ENCODE peak calls at places on chromosomes 4 and X, in nine cellular contexts. C is heart right ventricle; K is CD8-positive, alpha-beta T cell; T is IMR-90; W is MM.1S; Q is lower lobe of right lung; Z is tibial nerve; N is left ventricle myocardium inferior; A is stomach. M is an unnamed sample.

GRCh38 chrX:63128509-63128908 is 222.6 kb downstream of the SPIN4 start:
- DNase-seq in C (no peak), K (no peak), T (peak), W (peak), Q (no peak), Z (no peak), N (no peak), A (no peak), M (peak)

GRCh38 chr4:154560824-154561231 is 2.0 kb upstream of the FGB start:
- DNase-seq in C (no peak), K (no peak), T (peak), W (no peak), Q (no peak), Z (no peak), N (no peak), A (no peak), M (no peak)

GRCh38 chr4:52852696-52853095 is 9.4 kb upstream of the RASL11B start:
- DNase-seq in C (no peak), K (no peak), T (no peak), W (no peak), Q (no peak), Z (no peak), N (no peak), A (no peak), M (no peak)

GRCh38 chrX:119303137-119303536 is 67.1 kb downstream of the PGRMC1 start:
- DNase-seq in C (no peak), K (no peak), T (no peak), W (no peak), Q (no peak), Z (no peak), N (no peak), A (no peak), M (no peak)

GRCh38 chrX:76366972-76367371 is 60.5 kb upstream of the MAGEE1 start:
- DNase-seq in C (no peak), K (no peak), T (no peak), W (no peak), Q (no peak), Z (no peak), N (no peak), A (no peak), M (no peak)

GRCh38 chrX:13702390-13702789 is 13.5 kb downstream of the RAB9A start:
- DNase-seq in C (no peak), K (no peak), T (no peak), W (no peak), Q (no peak), Z (no peak), N (no peak), A (no peak), M (no peak)

GRCh38 chrX:104318330-104319009 is 63.7 kb upstream of the ESX1 start:
- DNase-seq in C (no peak), K (no peak), T (peak), W (no peak), Q (no peak), Z (no peak), N (no peak), A (peak), M (no peak)

GRCh38 chrX:15293471-15293870 is 22.0 kb downstream of the ASB11 start:
- DNase-seq in C (no peak), K (no peak), T (no peak), W (no peak), Q (no peak), Z (no peak), N (no peak), A (no peak), M (no peak)

GRCh38 chrX:23784487-23785301 is 1.7 kb downstream of the SAT1 start:
- DNase-seq in C (no peak), K (no peak), T (peak), W (no peak), Q (no peak), Z (no peak), N (no peak), A (no peak), M (no peak)

GRCh38 chrX:45743906-45744625 is 543.4 kb upstream of the DIPK2B start:
- DNase-seq in C (no peak), K (no peak), T (no peak), W (no peak), Q (no peak), Z (no peak), N (no peak), A (no peak), M (no peak)

GRCh38 chr4:7255996-7256395 is 63.7 kb downstream of the SORCS2 start:
- DNase-seq in C (no peak), K (no peak), T (no peak), W (no peak), Q (no peak), Z (no peak), N (no peak), A (no peak), M (no peak)
- H3K4me3 ChIP-seq in C (no peak), K (no peak), T (no peak), W (no peak), Q (no peak), Z (no peak), N (no peak), A (no peak), M (no peak)

GRCh38 chr4:99848576-99848975 is 31.9 kb downstream of the DAPP1 start:
- DNase-seq in C (no peak), K (no peak), T (no peak), W (peak), Q (no peak), Z (no peak), N (no peak), A (no peak), M (no peak)

GRCh38 chr4:99845179-99845578 is 28.6 kb downstream of the DAPP1 start:
- DNase-seq in C (no peak), K (no peak), T (no peak), W (no peak), Q (no peak), Z (no peak), N (no peak), A (no peak), M (no peak)

GRCh38 chr4:99845708-99846469 is 29.3 kb downstream of the DAPP1 start:
- DNase-seq in C (no peak), K (no peak), T (no peak), W (peak), Q (no peak), Z (no peak), N (no peak), A (no peak), M (no peak)

GRCh38 chr4:99847362-99847976 is 30.8 kb downstream of the DAPP1 start:
- DNase-seq in C (no peak), K (no peak), T (no peak), W (peak), Q (no peak), Z (no peak), N (no peak), A (no peak), M (no peak)

GRCh38 chr4:99846891-99847290 is 30.3 kb downstream of the DAPP1 start:
- DNase-seq in C (no peak), K (no peak), T (no peak), W (no peak), Q (no peak), Z (no peak), N (no peak), A (no peak), M (no peak)
- H3K27ac ChIP-seq in C (no peak), K (no peak), T (no peak), W (peak), Q (no peak), Z (no peak), N (no peak), A (no peak), M (no peak)

DNA sequence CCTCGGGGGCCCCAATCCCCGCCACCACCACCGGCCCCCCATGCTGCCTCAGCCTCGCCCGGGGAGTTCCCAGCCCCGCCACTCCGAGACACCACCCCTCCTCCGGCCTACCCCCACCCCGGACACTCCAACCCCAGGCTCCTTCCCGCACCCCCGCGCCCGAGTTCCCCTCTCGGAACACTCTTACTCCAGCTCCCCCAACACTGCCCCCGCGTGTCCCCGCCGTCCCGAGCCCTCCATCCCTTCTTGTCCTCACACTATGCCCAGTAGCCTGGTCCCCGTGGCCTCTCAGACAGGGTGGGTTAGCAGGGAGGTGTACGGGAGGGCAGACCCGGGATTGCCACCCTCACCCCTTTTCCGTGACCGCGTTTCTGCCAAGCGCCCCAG is 276.1 kb downstream of the BCOR start:
- DNase-seq in C (no peak), K (no peak), T (no peak), W (no peak), Q (no peak), Z (no peak), N (no peak), A (no peak), M (no peak)
- H3K4me3 ChIP-seq in C (peak), K (no peak), T (no peak), W (no peak), Q (peak), Z (peak), N (peak), A (peak), M (peak)

GRCh38 chr4:123418486-123418931 is 21.9 kb downstream of the SPRY1 start:
- DNase-seq in C (no peak), K (no peak), T (peak), W (peak), Q (no peak), Z (no peak), N (no peak), A (peak), M (no peak)
- H3K27ac ChIP-seq in C (peak), K (no peak), T (peak), W (peak), Q (peak), Z (no peak), N (peak), A (peak), M (no peak)

GRCh38 chrX:1484638-1485019 is 31.9 kb upstream of the ASMTL start:
- DNase-seq in C (no peak), K (no peak), T (no peak), W (no peak), Q (no peak), Z (no peak), N (no peak), A (no peak), M (no peak)

GRCh38 chrX:1480082-1480785 is 27.5 kb upstream of the ASMTL start:
- DNase-seq in C (no peak), K (no peak), T (no peak), W (no peak), Q (no peak), Z (no peak), N (no peak), A (no peak), M (no peak)

GRCh38 chrX:1485033-1485432 is 32.3 kb upstream of the ASMTL start:
- DNase-seq in C (no peak), K (no peak), T (no peak), W (no peak), Q (no peak), Z (no peak), N (no peak), A (no peak), M (no peak)

GRCh38 chrX:1483843-1484637 is 31.3 kb upstream of the ASMTL start:
- DNase-seq in C (no peak), K (no peak), T (no peak), W (no peak), Q (no peak), Z (no peak), N (no peak), A (no peak), M (no peak)

GRCh38 chrX:1481636-1482529 is 29.2 kb upstream of the ASMTL start:
- DNase-seq in C (peak), K (peak), T (peak), W (peak), Q (peak), Z (no peak), N (peak), A (peak), M (peak)
- H3K4me3 ChIP-seq in C (peak), K (peak), T (no peak), W (peak), Q (peak), Z (no peak), N (peak), A (no peak), M (no peak)

DNA sequence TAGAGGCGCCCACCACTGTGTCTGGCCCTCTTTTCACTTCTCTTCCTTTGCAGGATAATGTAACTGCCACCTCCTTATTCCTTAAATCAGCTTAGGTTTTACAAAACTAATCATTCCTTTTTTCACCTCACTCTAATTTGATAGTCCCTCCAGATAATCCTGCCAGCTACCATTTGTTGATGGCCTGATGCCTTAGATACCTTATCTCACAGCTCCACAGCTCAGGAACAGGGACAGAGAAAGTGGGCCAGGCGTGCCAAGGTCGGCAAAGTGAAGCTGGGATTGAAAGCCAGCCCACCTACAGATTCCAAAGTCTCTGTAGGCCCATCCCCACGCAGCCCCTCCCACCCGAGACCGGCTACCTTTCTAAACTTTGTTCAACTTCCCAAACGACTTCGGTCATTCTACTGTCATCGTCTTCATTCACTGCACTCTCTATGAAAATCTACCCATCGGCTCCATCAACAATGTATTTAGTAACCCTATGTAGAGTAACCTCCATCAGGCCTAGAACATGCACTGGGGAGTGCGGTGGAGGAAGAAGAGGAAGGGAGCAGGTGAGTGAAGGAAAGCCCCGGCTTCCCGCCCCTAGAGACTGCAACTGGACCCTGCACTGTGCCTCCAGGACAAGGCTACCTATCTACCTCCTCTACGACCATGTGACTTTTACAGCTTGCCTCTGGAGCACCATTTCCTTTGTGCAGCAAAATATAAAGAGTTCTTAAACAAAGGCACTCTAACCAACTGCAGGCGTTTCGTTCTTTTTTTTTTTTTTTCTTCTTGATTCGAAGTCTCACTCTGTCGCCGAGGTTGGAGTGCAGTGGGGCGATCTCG is 1.5 kb downstream of the CASP6 start:
- DNase-seq in C (no peak), K (no peak), T (no peak), W (peak), Q (no peak), Z (no peak), N (no peak), A (no peak), M (no peak)
- H3K27ac ChIP-seq in C (peak), K (peak), T (peak), W (peak), Q (peak), Z (no peak), N (peak), A (peak), M (peak)

DNA sequence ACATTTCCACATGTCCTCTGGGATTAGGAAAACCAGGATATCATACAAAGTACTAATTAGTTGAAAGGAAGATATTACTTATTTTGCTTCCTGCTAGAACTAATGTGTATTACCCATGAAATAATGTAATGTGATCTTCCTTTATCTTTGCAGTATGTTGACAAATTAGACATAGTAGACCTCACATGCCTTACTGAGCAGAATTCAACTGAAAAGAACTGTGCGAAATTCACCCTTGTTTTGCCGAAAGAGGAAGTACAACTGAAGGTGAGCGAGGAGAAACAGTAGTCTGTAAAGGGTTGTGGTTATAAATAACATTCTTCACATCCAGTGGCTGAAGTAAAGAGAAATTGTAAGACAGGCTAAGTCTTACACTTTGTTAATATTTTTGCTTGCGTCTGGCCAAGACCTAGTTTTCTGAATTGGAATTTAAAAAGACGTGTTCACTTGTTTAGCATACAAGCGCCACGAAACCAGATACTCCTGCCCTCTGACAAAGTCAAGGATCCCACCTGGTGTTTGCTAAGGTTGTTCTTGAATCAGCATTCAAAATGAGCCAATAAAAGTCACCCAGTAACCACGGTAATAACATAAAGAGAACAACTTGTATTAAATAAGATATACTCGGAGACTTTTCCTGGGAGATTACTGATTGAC is 16.8 kb downstream of the STAP1 start:
- DNase-seq in C (no peak), K (no peak), T (no peak), W (peak), Q (no peak), Z (no peak), N (no peak), A (no peak), M (no peak)
- H3K4me3 ChIP-seq in C (no peak), K (no peak), T (no peak), W (peak), Q (no peak), Z (no peak), N (no peak), A (no peak), M (no peak)

GRCh38 chr4:185730387-185730786 is 81.6 kb downstream of the SORBS2 start:
- DNase-seq in C (no peak), K (no peak), T (no peak), W (peak), Q (no peak), Z (no peak), N (no peak), A (no peak), M (no peak)

GRCh38 chr4:185728886-185729285 is 83.1 kb downstream of the SORBS2 start:
- DNase-seq in C (no peak), K (no peak), T (no peak), W (no peak), Q (no peak), Z (no peak), N (no peak), A (no peak), M (no peak)

GRCh38 chr4:185729300-185729912 is 82.6 kb downstream of the SORBS2 start:
- DNase-seq in C (no peak), K (no peak), T (no peak), W (no peak), Q (no peak), Z (no peak), N (no peak), A (no peak), M (no peak)

GRCh38 chr4:185734214-185734613 is 77.8 kb downstream of the SORBS2 start:
- DNase-seq in C (no peak), K (no peak), T (no peak), W (peak), Q (no peak), Z (no peak), N (no peak), A (no peak), M (no peak)

GRCh38 chr4:185730849-185731608 is 81.0 kb downstream of the SORBS2 start:
- DNase-seq in C (no peak), K (no peak), T (no peak), W (peak), Q (no peak), Z (no peak), N (no peak), A (no peak), M (no peak)
- H3K27ac ChIP-seq in C (no peak), K (no peak), T (no peak), W (peak), Q (no peak), Z (no peak), N (peak), A (peak), M (no peak)

GRCh38 chr4:92236907-92237306 is 66.9 kb upstream of the GRID2 start:
- DNase-seq in C (no peak), K (no peak), T (peak), W (no peak), Q (no peak), Z (no peak), N (no peak), A (no peak), M (no peak)

GRCh38 chr4:92237559-92237958 is 66.2 kb upstream of the GRID2 start:
- DNase-seq in C (no peak), K (no peak), T (no peak), W (no peak), Q (no peak), Z (no peak), N (no peak), A (no peak), M (no peak)

GRCh38 chr4:92235741-92236140 is 68.0 kb upstream of the GRID2 start:
- DNase-seq in C (no peak), K (no peak), T (peak), W (no peak), Q (no peak), Z (no peak), N (no peak), A (no peak), M (no peak)

GRCh38 chr4:92232566-92232965 is 71.2 kb upstream of the GRID2 start:
- DNase-seq in C (no peak), K (no peak), T (peak), W (no peak), Q (no peak), Z (no peak), N (no peak), A (no peak), M (no peak)

DNA sequence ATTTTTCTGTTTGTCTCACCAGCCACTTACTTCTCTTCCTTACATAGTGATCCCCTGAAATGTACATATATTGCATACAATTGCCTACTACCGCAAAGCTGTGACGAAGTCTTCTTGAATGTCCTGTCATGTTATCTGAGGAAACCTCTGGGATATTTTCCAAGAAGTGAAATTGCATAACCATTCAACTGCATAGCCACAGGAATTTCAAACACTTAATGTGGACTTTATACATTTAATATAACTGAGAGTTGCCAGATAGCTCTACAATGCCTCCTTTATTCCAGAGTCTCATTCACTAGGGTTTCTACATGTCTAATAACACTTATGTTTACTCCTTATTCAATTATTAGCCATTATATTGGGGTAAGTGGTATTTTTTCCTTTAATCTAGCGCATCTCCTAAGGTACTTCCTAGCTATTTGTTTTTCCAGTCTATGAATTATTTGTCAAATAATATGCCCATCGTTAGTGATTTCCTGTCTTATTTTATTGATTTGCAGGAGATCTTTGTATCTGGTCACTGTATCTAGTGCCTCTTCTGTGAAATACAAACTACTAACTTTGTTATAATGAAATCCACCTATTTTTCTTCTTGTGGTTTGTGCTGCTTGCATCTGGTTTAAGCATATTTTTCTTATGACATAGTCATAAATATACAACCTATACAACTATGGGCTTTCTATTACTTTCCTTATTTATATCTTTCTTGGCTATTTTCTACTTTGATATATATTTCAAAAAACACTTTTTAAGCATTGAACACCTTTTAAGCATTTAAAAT is 69.2 kb upstream of the GRID2 start:
- DNase-seq in C (no peak), K (no peak), T (peak), W (no peak), Q (no peak), Z (no peak), N (no peak), A (no peak), M (no peak)
- H3K4me3 ChIP-seq in C (no peak), K (no peak), T (no peak), W (no peak), Q (no peak), Z (no peak), N (no peak), A (no peak), M (no peak)